ENCODE peak calls at places on chromosomes 5 and 9, in five cellular contexts. Z, E, K, C and V are unnamed samples.

GRCh38 chr9:112327718-112328450 is 5.5 kb downstream of the PTBP3 start:
- DNase-seq in E (no peak), C (peak), Z (no peak), K (no peak), V (peak)

GRCh38 chr5:150279618-150280017 is 10.0 kb downstream of the CAMK2A start:
- DNase-seq in K (no peak), Z (no peak), C (no peak), E (no peak), V (no peak)

GRCh38 chr5:177330991-177331837 is 19.5 kb upstream of the MXD3 start:
- DNase-seq in K (no peak), Z (no peak), C (no peak), E (no peak), V (no peak)

GRCh38 chr9:85244856-85245255 is 496.9 kb downstream of the AGTPBP1 start:
- DNase-seq in C (no peak), Z (no peak), E (no peak), K (no peak), V (no peak)

GRCh38 chr5:43000198-43000840 is 39.8 kb downstream of the ANXA2R start:
- DNase-seq in C (peak), Z (no peak), E (no peak), K (no peak), V (no peak)

GRCh38 chr9:133664651-133665050 is 28.5 kb downstream of the DBH start:
- DNase-seq in E (no peak), K (no peak), C (no peak), Z (no peak), V (no peak)

GRCh38 chr5:81849769-81850367 is 99.0 kb upstream of the SSBP2 start:
- DNase-seq in Z (no peak), K (no peak), E (no peak), C (no peak), V (no peak)

GRCh38 chr9:34623386-34624235 is 3.3 kb upstream of the DCTN3 start:
- DNase-seq in K (no peak), C (no peak), E (no peak), Z (no peak), V (no peak)

GRCh38 chr5:150626853-150627276 is 13.6 kb upstream of the SYNPO start:
- DNase-seq in K (no peak), E (no peak), C (no peak), Z (no peak), V (peak)

GRCh38 chr9:134341306-134341705 is 15.1 kb downstream of the RXRA start:
- DNase-seq in Z (no peak), E (no peak), K (no peak), C (no peak), V (no peak)

GRCh38 chr9:93651521-93651950 is 75.2 kb downstream of the PHF2 start:
- DNase-seq in Z (no peak), E (no peak), C (no peak), K (no peak), V (no peak)